ENCODE peak calls at places on chromosomes 2 and 18, in four cellular contexts. One of them, this sample, is unnamed.
A peak's percentile ranks its signal among the peaks of the same experiment; 100 is the strongest.

GRCh38 chr2:166372046-166372445 is 3.7 kb downstream of the SCN9A start:
- DNase-seq in choroid plexus epithelial cell: peak; percentile 53
- DNase-seq in effector memory CD4-positive, alpha-beta T cell: no peak
- DNase-seq in body of pancreas: no peak
- DNase-seq in this sample: no peak

GRCh38 chr2:174344716-174345472 is 10.1 kb downstream of the SP9 start:
- DNase-seq in effector memory CD4-positive, alpha-beta T cell: no peak
- DNase-seq in body of pancreas: no peak
- DNase-seq in choroid plexus epithelial cell: peak; percentile 53
- DNase-seq in this sample: no peak

GRCh38 chr2:73101626-73102256 is 11.0 kb downstream of the RAB11FIP5 start:
- DNase-seq in body of pancreas: no peak
- DNase-seq in effector memory CD4-positive, alpha-beta T cell: no peak
- DNase-seq in choroid plexus epithelial cell: no peak
- DNase-seq in this sample: no peak

GRCh38 chr2:228649876-228650275 is 468.4 kb upstream of the SPHKAP start:
- DNase-seq in choroid plexus epithelial cell: no peak
- DNase-seq in body of pancreas: no peak
- DNase-seq in effector memory CD4-positive, alpha-beta T cell: no peak
- DNase-seq in this sample: no peak

GRCh38 chr2:72325592-72326422 is 178.1 kb upstream of the CYP26B1 start:
- DNase-seq in effector memory CD4-positive, alpha-beta T cell: no peak
- DNase-seq in body of pancreas: peak; percentile 10
- DNase-seq in choroid plexus epithelial cell: peak; percentile 31
- DNase-seq in this sample: peak; percentile 5

GRCh38 chr18:46754661-46755292 is 2.1 kb downstream of the ST8SIA5 start:
- DNase-seq in body of pancreas: no peak
- DNase-seq in choroid plexus epithelial cell: no peak
- DNase-seq in effector memory CD4-positive, alpha-beta T cell: no peak
- DNase-seq in this sample: no peak

GRCh38 chr2:7022956-7023467 is 105.8 kb downstream of the RNF144A start:
- DNase-seq in effector memory CD4-positive, alpha-beta T cell: no peak
- DNase-seq in body of pancreas: no peak
- DNase-seq in choroid plexus epithelial cell: peak; percentile 60
- DNase-seq in this sample: no peak

GRCh38 chr2:203909192-203909945 is 27.2 kb upstream of the ICOS start:
- DNase-seq in effector memory CD4-positive, alpha-beta T cell: no peak
- DNase-seq in body of pancreas: peak; percentile 19
- DNase-seq in choroid plexus epithelial cell: peak; percentile 86
- DNase-seq in this sample: no peak

GRCh38 chr2:121699421-121700328 is 37.0 kb downstream of the NIFK start:
- DNase-seq in effector memory CD4-positive, alpha-beta T cell: peak; percentile 87
- DNase-seq in choroid plexus epithelial cell: peak; percentile 76
- DNase-seq in body of pancreas: peak; percentile 76
- DNase-seq in this sample: peak; percentile 88

GRCh38 chr2:39523308-39524044 is 86.4 kb upstream of the MAP4K3 start:
- DNase-seq in body of pancreas: no peak
- DNase-seq in choroid plexus epithelial cell: peak; percentile 97
- DNase-seq in effector memory CD4-positive, alpha-beta T cell: no peak
- DNase-seq in this sample: no peak

GRCh38 chr2:61179701-61180639 is 18.0 kb downstream of the C2orf74 start:
- DNase-seq in effector memory CD4-positive, alpha-beta T cell: no peak
- DNase-seq in choroid plexus epithelial cell: peak; percentile 58
- DNase-seq in body of pancreas: peak; percentile 89
- DNase-seq in this sample: no peak

GRCh38 chr2:132443106-132443505 is 26.5 kb downstream of the GPR39 start:
- DNase-seq in body of pancreas: no peak
- DNase-seq in choroid plexus epithelial cell: no peak
- DNase-seq in effector memory CD4-positive, alpha-beta T cell: no peak
- DNase-seq in this sample: no peak

GRCh38 chr2:179454443-179455218 is 190.0 kb upstream of the SESTD1 start:
- DNase-seq in body of pancreas: no peak
- DNase-seq in effector memory CD4-positive, alpha-beta T cell: no peak
- DNase-seq in choroid plexus epithelial cell: peak; percentile 96
- DNase-seq in this sample: no peak

GRCh38 chr2:145931836-145932352 is 1412.0 kb upstream of the ZEB2 start:
- DNase-seq in body of pancreas: no peak
- DNase-seq in effector memory CD4-positive, alpha-beta T cell: no peak
- DNase-seq in choroid plexus epithelial cell: no peak
- DNase-seq in this sample: no peak

GRCh38 chr2:234495076-234495800 is 1.6 kb downstream of the ARL4C start:
- DNase-seq in choroid plexus epithelial cell: peak; percentile 38
- DNase-seq in body of pancreas: no peak
- DNase-seq in effector memory CD4-positive, alpha-beta T cell: no peak
- DNase-seq in this sample: no peak

DNA sequence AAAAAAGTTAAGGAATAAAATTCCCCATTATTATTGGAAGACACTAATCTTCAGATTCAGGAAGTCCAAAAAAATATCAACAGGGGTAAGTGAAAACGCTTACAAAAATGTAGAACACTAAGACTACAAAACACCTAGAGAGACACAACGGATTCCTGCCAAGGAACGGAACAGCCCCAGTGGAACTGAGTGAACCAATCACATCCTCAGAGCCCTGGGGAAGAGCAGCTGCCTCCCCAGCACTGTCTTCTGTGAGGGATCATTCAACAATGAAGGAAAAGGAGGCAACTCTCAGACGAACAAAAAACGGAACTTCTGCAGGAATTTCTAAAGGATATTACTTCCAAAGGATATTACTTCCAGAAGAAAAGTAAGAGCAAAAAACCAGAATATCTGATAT is 82.0 kb downstream of the HDAC4 start:
- DNase-seq in effector memory CD4-positive, alpha-beta T cell: no peak
- DNase-seq in choroid plexus epithelial cell: peak; percentile 67
- DNase-seq in body of pancreas: no peak
- DNase-seq in this sample: no peak
- H3K4me3 ChIP-seq in effector memory CD4-positive, alpha-beta T cell: peak overlapping the region; percentile 31
- H3K4me3 ChIP-seq in choroid plexus epithelial cell: peak overlapping the region; percentile 61
- H3K4me3 ChIP-seq in body of pancreas: no peak overlapping the region
- H3K4me3 ChIP-seq in this sample: peak overlapping the region; percentile 21

GRCh38 chr2:111119847-111120252 is 864 bp upstream of the BCL2L11 start:
- DNase-seq in choroid plexus epithelial cell: peak; percentile 9
- DNase-seq in effector memory CD4-positive, alpha-beta T cell: peak; percentile 4
- DNase-seq in body of pancreas: no peak
- DNase-seq in this sample: peak; percentile 18
- H3K4me3 ChIP-seq in choroid plexus epithelial cell: peak overlapping the region; percentile 86
- H3K4me3 ChIP-seq in effector memory CD4-positive, alpha-beta T cell: peak overlapping the region; percentile 74
- H3K4me3 ChIP-seq in body of pancreas: peak overlapping the region; percentile 72
- H3K4me3 ChIP-seq in this sample: no peak overlapping the region

DNA sequence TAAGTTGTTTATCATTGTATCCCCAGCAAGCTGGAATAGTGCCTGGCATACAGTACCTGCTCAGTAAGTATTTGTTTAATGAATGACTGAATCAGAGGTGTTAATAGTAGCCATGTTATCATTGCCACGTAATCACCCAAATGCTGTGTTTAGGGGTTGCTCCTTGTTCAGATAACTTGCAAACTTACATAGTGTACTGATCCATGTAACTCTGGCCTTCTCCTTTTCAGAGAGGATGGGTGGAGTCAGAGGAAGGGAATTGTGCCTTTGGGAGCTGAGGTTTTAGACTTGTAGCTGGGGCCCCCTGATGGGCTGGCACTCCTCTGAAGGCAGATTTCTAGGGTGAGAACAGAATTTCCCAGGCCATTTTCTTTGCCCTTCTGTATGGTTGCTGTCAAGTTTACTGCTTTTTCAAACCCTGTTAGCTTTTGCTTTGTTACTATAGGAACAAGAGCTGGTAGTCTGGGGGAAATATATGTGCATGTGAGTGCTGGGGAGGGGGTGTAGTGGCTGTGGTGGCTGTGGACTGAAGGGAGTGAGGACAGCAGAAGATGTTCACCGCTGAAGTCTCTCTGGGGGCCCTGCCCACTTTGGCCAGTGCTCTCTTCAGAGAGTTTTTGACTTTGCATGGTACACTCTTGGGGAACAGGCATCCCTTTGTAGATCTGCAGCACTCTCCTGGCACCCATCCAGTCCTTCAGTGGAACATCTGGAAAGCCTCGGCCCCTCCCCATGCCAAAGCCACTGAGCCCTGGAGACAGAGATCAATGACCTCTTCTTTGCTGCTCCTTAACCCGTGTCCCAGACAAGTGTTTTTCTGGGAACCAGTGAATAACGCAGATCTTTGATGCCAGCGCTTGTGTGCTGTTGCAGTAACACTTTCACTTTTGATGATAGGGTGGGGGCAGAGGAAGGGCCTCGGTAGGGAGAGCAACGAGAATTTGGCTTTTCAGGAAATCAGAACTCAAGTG is 208.9 kb downstream of the PRKCE start:
- DNase-seq in effector memory CD4-positive, alpha-beta T cell: no peak
- DNase-seq in body of pancreas: peak; percentile 55
- DNase-seq in choroid plexus epithelial cell: peak; percentile 69
- DNase-seq in this sample: no peak
- H3K4me3 ChIP-seq in effector memory CD4-positive, alpha-beta T cell: peak overlapping the region; percentile 24
- H3K4me3 ChIP-seq in body of pancreas: no peak overlapping the region
- H3K4me3 ChIP-seq in choroid plexus epithelial cell: peak overlapping the region; percentile 46
- H3K4me3 ChIP-seq in this sample: peak overlapping the region; percentile 47

GRCh38 chr2:96636772-96637171 is 1.3 kb downstream of the KANSL3 start:
- DNase-seq in body of pancreas: no peak
- DNase-seq in choroid plexus epithelial cell: no peak
- DNase-seq in effector memory CD4-positive, alpha-beta T cell: no peak
- DNase-seq in this sample: no peak
- H3K4me3 ChIP-seq in body of pancreas: no peak overlapping the region
- H3K4me3 ChIP-seq in choroid plexus epithelial cell: peak overlapping the region; percentile 80
- H3K4me3 ChIP-seq in effector memory CD4-positive, alpha-beta T cell: peak overlapping the region; percentile 86
- H3K4me3 ChIP-seq in this sample: peak overlapping the region; percentile 91

GRCh38 chr2:218960196-218961165 is 1.0 kb downstream of the CDK5R2 start:
- DNase-seq in choroid plexus epithelial cell: no peak
- DNase-seq in body of pancreas: no peak
- DNase-seq in effector memory CD4-positive, alpha-beta T cell: no peak
- DNase-seq in this sample: no peak
- H3K4me3 ChIP-seq in choroid plexus epithelial cell: no peak overlapping the region
- H3K4me3 ChIP-seq in body of pancreas: no peak overlapping the region
- H3K4me3 ChIP-seq in effector memory CD4-positive, alpha-beta T cell: no peak overlapping the region
- H3K4me3 ChIP-seq in this sample: no peak overlapping the region

DNA sequence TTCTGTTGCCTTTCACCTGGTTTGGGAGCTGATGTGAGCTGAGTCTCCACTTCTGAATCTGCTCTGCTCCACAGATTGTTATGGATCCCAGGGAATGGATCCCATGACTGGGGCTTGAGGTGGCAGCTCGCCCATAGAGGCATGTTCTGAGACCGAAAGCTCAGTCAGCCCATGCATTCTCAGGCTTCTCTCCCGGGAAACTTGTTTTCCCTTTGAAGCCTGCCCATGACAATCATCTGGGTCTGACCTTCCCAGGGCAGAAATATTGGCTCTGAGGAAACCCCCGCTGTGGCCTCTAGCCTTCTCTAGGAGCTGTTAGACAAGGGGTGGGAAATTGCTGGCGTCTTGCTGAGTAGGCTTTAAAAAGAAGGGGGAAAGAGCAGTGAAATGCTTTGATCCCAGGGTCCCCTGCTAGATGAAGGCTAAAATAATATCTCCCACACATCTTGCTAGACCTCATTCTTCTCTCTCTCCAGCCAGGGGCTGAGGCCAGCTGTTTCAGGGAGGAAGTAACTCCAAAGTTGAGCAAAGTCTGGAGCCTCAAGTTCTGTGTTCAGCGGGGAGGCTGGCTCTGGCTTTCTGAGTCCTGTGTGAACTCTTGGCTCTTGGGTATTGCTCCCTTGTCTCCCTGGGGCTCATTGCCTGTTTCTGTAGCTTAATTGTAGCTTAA is 2.0 kb downstream of the VAMP8 start:
- DNase-seq in effector memory CD4-positive, alpha-beta T cell: no peak
- DNase-seq in choroid plexus epithelial cell: no peak
- DNase-seq in body of pancreas: peak; percentile 51
- DNase-seq in this sample: no peak
- H3K4me3 ChIP-seq in effector memory CD4-positive, alpha-beta T cell: peak overlapping the region; percentile 76
- H3K4me3 ChIP-seq in choroid plexus epithelial cell: no peak overlapping the region
- H3K4me3 ChIP-seq in body of pancreas: no peak overlapping the region
- H3K4me3 ChIP-seq in this sample: peak overlapping the region; percentile 86

GRCh38 chr2:212970132-212970531 is 181.3 kb downstream of the IKZF2 start:
- DNase-seq in body of pancreas: no peak
- DNase-seq in effector memory CD4-positive, alpha-beta T cell: no peak
- DNase-seq in choroid plexus epithelial cell: peak; percentile 62
- DNase-seq in this sample: no peak

GRCh38 chr2:212974692-212975091 is 176.7 kb downstream of the IKZF2 start:
- DNase-seq in choroid plexus epithelial cell: peak; percentile 92
- DNase-seq in effector memory CD4-positive, alpha-beta T cell: no peak
- DNase-seq in body of pancreas: no peak
- DNase-seq in this sample: no peak

GRCh38 chr2:212977149-212977548 is 174.3 kb downstream of the IKZF2 start:
- DNase-seq in effector memory CD4-positive, alpha-beta T cell: no peak
- DNase-seq in body of pancreas: no peak
- DNase-seq in choroid plexus epithelial cell: no peak
- DNase-seq in this sample: no peak

GRCh38 chr2:212975333-212975732 is 176.1 kb downstream of the IKZF2 start:
- DNase-seq in body of pancreas: no peak
- DNase-seq in choroid plexus epithelial cell: no peak
- DNase-seq in effector memory CD4-positive, alpha-beta T cell: no peak
- DNase-seq in this sample: no peak

GRCh38 chr2:212973347-212973746 is 178.1 kb downstream of the IKZF2 start:
- DNase-seq in choroid plexus epithelial cell: no peak
- DNase-seq in effector memory CD4-positive, alpha-beta T cell: no peak
- DNase-seq in body of pancreas: no peak
- DNase-seq in this sample: no peak
- H3K4me3 ChIP-seq in choroid plexus epithelial cell: no peak overlapping the region
- H3K4me3 ChIP-seq in effector memory CD4-positive, alpha-beta T cell: no peak overlapping the region
- H3K4me3 ChIP-seq in body of pancreas: no peak overlapping the region
- H3K4me3 ChIP-seq in this sample: no peak overlapping the region

GRCh38 chr18:48136051-48136543 is 205.6 kb upstream of the SMAD2 start:
- DNase-seq in effector memory CD4-positive, alpha-beta T cell: no peak
- DNase-seq in choroid plexus epithelial cell: no peak
- DNase-seq in body of pancreas: peak; percentile 57
- DNase-seq in this sample: no peak

GRCh38 chr18:48138660-48139426 is 208.4 kb upstream of the SMAD2 start:
- DNase-seq in effector memory CD4-positive, alpha-beta T cell: no peak
- DNase-seq in choroid plexus epithelial cell: no peak
- DNase-seq in body of pancreas: peak; percentile 25
- DNase-seq in this sample: no peak

GRCh38 chr18:48136544-48137353 is 206.3 kb upstream of the SMAD2 start:
- DNase-seq in effector memory CD4-positive, alpha-beta T cell: no peak
- DNase-seq in body of pancreas: peak; percentile 49
- DNase-seq in choroid plexus epithelial cell: peak; percentile 4
- DNase-seq in this sample: no peak

GRCh38 chr18:48138211-48138610 is 207.8 kb upstream of the SMAD2 start:
- DNase-seq in choroid plexus epithelial cell: no peak
- DNase-seq in body of pancreas: no peak
- DNase-seq in effector memory CD4-positive, alpha-beta T cell: no peak
- DNase-seq in this sample: no peak

DNA sequence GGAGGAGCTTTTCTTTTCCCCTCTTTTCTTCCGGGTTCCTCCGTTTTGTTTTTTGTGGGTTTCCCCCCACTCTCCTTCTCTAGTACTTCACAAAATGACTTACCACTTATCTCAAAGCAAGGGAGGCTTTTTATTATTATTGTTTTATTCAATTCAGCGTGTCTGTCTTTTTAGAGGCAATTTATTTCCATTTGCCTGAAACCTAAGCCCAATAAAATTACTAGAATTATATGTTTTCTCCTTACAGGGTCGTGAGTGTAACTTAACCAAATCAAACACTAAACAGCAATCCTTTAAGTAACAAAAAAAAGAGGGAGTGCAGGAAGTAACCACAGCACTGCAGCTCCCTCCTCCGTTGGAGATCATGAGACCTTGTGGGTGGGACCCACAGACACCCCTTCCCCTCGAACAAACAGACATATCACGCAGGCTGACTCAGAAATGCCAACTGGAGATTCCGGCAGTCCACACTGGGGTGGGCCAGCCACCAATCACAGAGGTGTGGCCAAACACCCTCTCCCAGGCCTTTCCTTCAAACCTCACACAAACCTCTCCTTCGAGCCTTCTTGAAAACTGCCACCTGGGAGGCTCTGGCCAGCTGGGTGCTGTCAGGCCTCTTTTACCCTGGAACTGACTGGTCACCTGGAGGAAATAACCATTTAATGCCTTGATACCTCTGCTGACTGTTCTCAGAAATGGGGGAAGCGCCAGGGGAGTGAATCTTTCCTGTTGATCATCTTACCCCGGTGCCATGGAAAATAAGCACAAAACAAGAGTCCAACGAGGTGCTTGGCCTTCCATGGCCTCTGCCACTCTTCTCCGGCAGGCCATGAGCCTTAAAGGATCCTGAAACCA is 207.1 kb upstream of the SMAD2 start:
- DNase-seq in choroid plexus epithelial cell: no peak
- DNase-seq in effector memory CD4-positive, alpha-beta T cell: no peak
- DNase-seq in body of pancreas: no peak
- DNase-seq in this sample: no peak
- H3K4me3 ChIP-seq in choroid plexus epithelial cell: no peak overlapping the region
- H3K4me3 ChIP-seq in effector memory CD4-positive, alpha-beta T cell: peak overlapping the region; percentile 22
- H3K4me3 ChIP-seq in body of pancreas: no peak overlapping the region
- H3K4me3 ChIP-seq in this sample: no peak overlapping the region